ENCODE peak calls at places on chromosomes 13 and 19, in seven cellular contexts. N, L, H, K, A, R and U are unnamed samples.

GRCh38 chr13:38012096-38012495 is 142.5 kb upstream of the TRPC4 start:
- DNase-seq in N (no peak), L (no peak), H (no peak), K (no peak), A (no peak), R (no peak), U (no peak)

GRCh38 chr13:52738719-52739467 is 727 bp downstream of the CNMD start:
- DNase-seq in N (no peak), L (peak; percentile 74), H (no peak), K (peak; percentile 3), A (no peak), R (peak; percentile 18), U (peak; percentile 22)

GRCh38 chr13:86559915-86560314 is 760.7 kb upstream of the SLITRK6 start:
- DNase-seq in N (no peak), L (no peak), H (no peak), K (no peak), A (no peak), R (no peak), U (no peak)

GRCh38 chr19:1428738-1429391 is 9.3 kb upstream of the RPS15 start:
- DNase-seq in N (no peak), L (no peak), H (no peak), K (no peak), A (no peak), R (no peak), U (no peak)

GRCh38 chr13:112693831-112694497 is 4.1 kb downstream of the ATP11A start:
- DNase-seq in N (no peak), L (peak; percentile 70), H (no peak), K (no peak), A (no peak), R (no peak), U (no peak)

GRCh38 chr13:41960195-41960699 is 662 bp downstream of the VWA8 start:
- DNase-seq in N (no peak), L (no peak), H (no peak), K (no peak), A (no peak), R (no peak), U (no peak)

GRCh38 chr13:42057918-42058530 is 9.6 kb downstream of the DGKH start:
- DNase-seq in N (no peak), L (no peak), H (no peak), K (no peak), A (no peak), R (no peak), U (no peak)

GRCh38 chr19:35144600-35145436 is 1.8 kb downstream of the FXYD7 start:
- DNase-seq in N (no peak), L (no peak), H (no peak), K (no peak), A (no peak), R (no peak), U (no peak)

GRCh38 chr19:29448046-29448445 is 77.7 kb upstream of the VSTM2B start:
- DNase-seq in N (no peak), L (no peak), H (no peak), K (no peak), A (no peak), R (no peak), U (no peak)